ENCODE peak calls at places on chromosome 16, in four cellular contexts. Z, X, R and V are unnamed samples.
A peak's percentile ranks its signal among the peaks of the same experiment; 100 is the strongest.

GRCh38 chr16:51152691-51153261 is 1.7 kb upstream of the SALL1 start:
- DNase-seq in Z (no peak), X (no peak), R (no peak), V (no peak)

GRCh38 chr16:30724641-30725464 is 23.4 kb upstream of the PHKG2 start:
- DNase-seq in Z (no peak), X (no peak), R (no peak), V (no peak)

GRCh38 chr16:89104930-89105571 is 11.4 kb downstream of the ACSF3 start:
- DNase-seq in Z (no peak), X (no peak), R (no peak), V (no peak)

GRCh38 chr16:12095275-12096161 is 119.0 kb downstream of the SNX29 start:
- DNase-seq in Z (no peak), X (peak; percentile 61), R (peak; percentile 76), V (peak; percentile 77)

GRCh38 chr16:16782153-16782552 is 403.2 kb downstream of the NPIPA7 start:
- DNase-seq in Z (no peak), X (no peak), R (no peak), V (no peak)

GRCh38 chr16:88783391-88784073 is 1.5 kb downstream of the PIEZO1 start:
- DNase-seq in Z (no peak), X (no peak), R (no peak), V (no peak)

GRCh38 chr16:10682604-10683003 is 12.1 kb downstream of the TEKT5 start:
- DNase-seq in Z (no peak), X (no peak), R (no peak), V (no peak)

GRCh38 chr16:31350275-31351005 is 4.5 kb upstream of the ITGAX start:
- DNase-seq in Z (no peak), X (no peak), R (no peak), V (no peak)

GRCh38 chr16:89507219-89507833 is 877 bp upstream of the SPG7 start:
- DNase-seq in Z (no peak), X (no peak), R (no peak), V (no peak)

GRCh38 chr16:74607967-74608356 is 1.0 kb upstream of the GLG1 start:
- DNase-seq in Z (no peak), X (no peak), R (no peak), V (peak; percentile 17)

GRCh38 chr16:88667496-88667895 is 4.6 kb upstream of the MVD start:
- DNase-seq in Z (no peak), X (no peak), R (no peak), V (no peak)

GRCh38 chr16:72241930-72242329 is 70.0 kb upstream of the PMFBP1 start:
- DNase-seq in Z (no peak), X (peak; percentile 52), R (peak; percentile 32), V (peak; percentile 63)

GRCh38 chr16:89035698-89036570 is 57.7 kb upstream of the ACSF3 start:
- DNase-seq in Z (no peak), X (no peak), R (no peak), V (no peak)

GRCh38 chr16:30356401-30357084 is 1.4 kb upstream of the CD2BP2 start:
- DNase-seq in Z (no peak), X (no peak), R (no peak), V (no peak)

GRCh38 chr16:86576591-86577313 is 1.6 kb upstream of the FOXL1 start:
- DNase-seq in Z (no peak), X (no peak), R (peak; percentile 27), V (peak; percentile 19)

GRCh38 chr16:85537331-85537788 is 75.8 kb upstream of the GSE1 start:
- DNase-seq in Z (no peak), X (no peak), R (no peak), V (no peak)

GRCh38 chr16:86931410-86931941 is 353.1 kb downstream of the FOXL1 start:
- DNase-seq in Z (no peak), X (no peak), R (no peak), V (no peak)

GRCh38 chr16:27355610-27356009 is 41.8 kb downstream of the IL4R start:
- DNase-seq in Z (no peak), X (peak; percentile 51), R (peak; percentile 36), V (peak; percentile 48)

DNA sequence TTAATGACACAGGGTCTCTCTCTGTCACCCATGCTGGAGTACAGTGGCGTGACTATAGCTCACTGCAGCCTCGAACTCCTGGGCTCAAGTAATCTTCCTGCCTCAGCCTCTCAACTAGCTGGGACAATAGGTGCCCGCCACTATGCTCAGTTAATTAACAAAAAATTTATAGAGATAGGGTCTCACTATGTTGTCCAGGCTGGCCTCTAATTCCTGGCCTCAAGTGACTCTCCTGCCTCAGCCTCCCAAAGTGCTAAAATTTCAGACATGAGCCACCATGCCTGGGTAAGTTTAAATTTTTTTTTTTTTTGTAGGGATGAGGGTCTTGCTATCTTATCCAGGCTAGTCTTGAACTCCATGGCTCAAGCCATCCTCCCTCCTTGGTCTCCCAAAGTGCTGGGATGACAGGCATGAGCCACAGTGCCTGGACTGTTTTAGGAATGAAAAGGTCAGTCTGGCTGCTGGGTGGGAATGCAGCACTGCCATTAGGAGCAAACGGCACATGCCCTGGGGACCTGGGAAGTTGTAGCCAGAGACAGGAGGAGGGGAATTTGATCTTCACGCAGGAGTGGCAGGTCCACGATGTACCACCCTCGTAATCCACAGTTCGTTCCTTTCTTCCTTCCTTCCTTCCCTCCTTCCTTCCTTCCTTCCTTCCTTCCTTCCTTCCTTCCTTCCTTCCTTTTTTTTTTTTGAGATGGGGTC is 106.7 kb downstream of the HAPSTR1 start:
- DNase-seq in Z (no peak), X (no peak), R (no peak), V (no peak)
- TF ChIP-seq FOXM1 in Z (no peak), X (no peak), R (no peak), V (no peak)

DNA sequence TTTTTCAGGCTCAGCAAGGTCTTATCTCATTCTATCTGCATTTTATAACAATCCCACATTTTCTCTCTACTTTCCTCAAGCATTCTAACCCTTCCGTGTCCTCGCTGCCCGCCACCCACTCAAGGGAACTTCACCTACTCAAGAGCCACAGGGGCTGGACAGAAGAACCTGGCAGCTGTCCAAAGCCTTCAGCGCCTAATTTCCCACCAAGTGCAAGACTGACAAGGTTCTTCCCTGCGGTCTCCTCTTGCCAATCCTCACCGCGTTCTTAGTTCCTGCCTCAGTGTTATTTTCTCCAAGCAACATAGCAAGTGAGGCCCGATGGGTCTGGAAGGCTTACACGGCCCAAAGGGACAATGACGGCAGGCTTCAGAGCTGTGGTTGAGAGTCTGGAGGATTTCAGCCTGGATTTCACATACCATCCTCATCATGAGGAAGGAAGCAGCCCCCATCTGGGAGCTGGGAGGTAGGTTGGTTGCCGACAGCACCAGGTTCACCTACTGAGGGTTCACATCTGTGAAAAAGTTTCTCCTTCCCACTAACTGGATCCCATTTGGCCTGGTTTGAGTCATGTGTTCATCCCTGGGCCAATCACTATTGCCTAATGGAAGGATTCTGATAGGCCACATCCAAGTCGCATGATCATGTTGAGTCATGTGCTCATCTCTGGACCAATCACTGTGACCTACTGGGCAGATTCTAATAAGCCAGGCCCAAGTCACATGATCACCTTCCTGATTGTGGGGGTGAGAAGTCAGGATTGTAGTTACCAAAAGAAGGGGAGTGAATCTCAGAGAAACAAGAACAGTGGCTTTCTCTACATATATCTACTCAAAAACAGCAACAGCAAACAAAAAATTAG is 108.2 kb downstream of the N4BP1 start:
- DNase-seq in Z (no peak), X (no peak), R (peak; percentile 25), V (no peak)
- TF ChIP-seq TARDBP in Z (no peak), X (no peak), R (no peak), V (no peak)

DNA sequence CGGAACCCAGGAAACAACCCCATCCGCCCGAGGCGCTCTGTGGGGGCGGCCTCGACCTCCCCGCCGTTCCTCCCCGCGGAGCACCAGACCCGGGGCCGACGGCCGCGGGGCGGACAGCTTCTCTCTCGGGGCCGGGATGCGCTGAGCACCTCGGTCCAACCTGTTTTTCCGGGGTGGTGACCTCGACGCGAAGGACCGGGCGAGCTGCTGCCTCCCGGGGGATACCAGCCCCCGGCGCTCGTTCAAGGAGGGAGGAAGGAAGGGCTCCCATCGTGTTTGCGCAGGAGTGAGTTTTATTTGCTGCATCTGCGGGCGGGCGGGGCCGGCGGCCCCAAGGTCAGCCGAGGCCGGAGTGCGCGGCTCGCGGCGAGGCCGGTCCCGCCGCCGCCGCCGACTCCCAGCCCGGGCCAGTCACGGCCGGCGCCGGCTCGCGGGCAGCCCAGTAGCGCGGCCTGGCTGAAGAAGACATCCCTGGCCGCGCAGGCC is 460 bp downstream of the DNAJA2 start:
- DNase-seq in Z (no peak), X (peak; percentile 36), R (peak; percentile 70), V (peak; percentile 30)
- TF ChIP-seq FOXM1 in Z (no peak), X (no peak), R (no peak), V (no peak)

DNA sequence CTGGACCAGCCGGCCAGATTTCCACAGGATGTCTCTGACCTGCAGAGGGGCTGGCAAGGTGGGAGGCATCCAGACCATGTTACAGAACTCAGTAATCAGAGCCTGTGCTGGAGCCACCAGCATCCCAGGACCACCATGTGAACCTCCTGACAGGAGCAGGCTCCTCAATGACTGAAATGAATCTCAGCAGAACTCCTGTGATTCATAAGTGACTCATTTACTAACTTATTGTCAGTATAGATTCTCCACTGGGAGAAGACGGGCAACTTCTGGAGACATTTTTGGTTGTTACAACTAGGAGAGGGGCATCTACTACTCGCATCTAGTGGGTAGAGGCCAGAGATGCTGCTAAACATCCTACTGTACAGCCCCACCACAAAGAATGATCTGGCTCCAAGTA is 3.1 kb upstream of the WWOX start:
- DNase-seq in Z (no peak), X (no peak), R (no peak), V (no peak)
- TF ChIP-seq TARDBP in Z (no peak), X (no peak), R (no peak), V (no peak)